ENCODE peak calls at places on chromosomes 12 and 14, in six cellular contexts. W, J, N, L, X and D are unnamed samples.

GRCh38 chr12:132986001-132986884 is at the start of gene ZNF26:
- DNase-seq in L (peak; percentile 96), X (peak; percentile 93), N (peak; percentile 89), W (peak; percentile 91), J (peak; percentile 93), D (peak; percentile 94)

GRCh38 chr12:56987551-56988053 is 18.7 kb downstream of the ZBTB39 start:
- DNase-seq in W (peak; percentile 84), J (peak; percentile 85), X (peak; percentile 88), L (peak; percentile 79), N (peak; percentile 73), D (peak; percentile 86)

GRCh38 chr14:67487937-67488893 is at the start of gene TMEM229B:
- DNase-seq in J (peak; percentile 74), X (no peak), W (no peak), N (no peak), L (peak; percentile 92), D (no peak)

GRCh38 chr12:56591961-56592360 is 38.2 kb downstream of the BAZ2A start:
- DNase-seq in L (no peak), X (no peak), N (no peak), W (no peak), J (no peak), D (no peak)

GRCh38 chr14:44352212-44352611 is 154.9 kb downstream of the FSCB start:
- DNase-seq in X (no peak), J (no peak), N (no peak), W (no peak), L (no peak), D (no peak)

GRCh38 chr12:34390846-34391700 is 368.8 kb downstream of the ALG10 start:
- DNase-seq in J (no peak), W (no peak), X (no peak), L (no peak), N (no peak), D (no peak)

GRCh38 chr14:22821193-22822016 is 6.2 kb upstream of the SLC7A7 start:
- DNase-seq in N (no peak), W (no peak), X (peak; percentile 48), J (no peak), L (no peak), D (peak; percentile 67)

GRCh38 chr12:52907092-52907810 is 2.4 kb upstream of the KRT8 start:
- DNase-seq in N (peak; percentile 35), X (peak; percentile 78), J (peak; percentile 92), W (peak; percentile 85), L (no peak), D (peak; percentile 91)

GRCh38 chr14:71021347-71022014 is 114.2 kb downstream of the PCNX1 start:
- DNase-seq in L (no peak), W (peak; percentile 29), J (no peak), X (peak; percentile 20), N (no peak), D (no peak)

DNA sequence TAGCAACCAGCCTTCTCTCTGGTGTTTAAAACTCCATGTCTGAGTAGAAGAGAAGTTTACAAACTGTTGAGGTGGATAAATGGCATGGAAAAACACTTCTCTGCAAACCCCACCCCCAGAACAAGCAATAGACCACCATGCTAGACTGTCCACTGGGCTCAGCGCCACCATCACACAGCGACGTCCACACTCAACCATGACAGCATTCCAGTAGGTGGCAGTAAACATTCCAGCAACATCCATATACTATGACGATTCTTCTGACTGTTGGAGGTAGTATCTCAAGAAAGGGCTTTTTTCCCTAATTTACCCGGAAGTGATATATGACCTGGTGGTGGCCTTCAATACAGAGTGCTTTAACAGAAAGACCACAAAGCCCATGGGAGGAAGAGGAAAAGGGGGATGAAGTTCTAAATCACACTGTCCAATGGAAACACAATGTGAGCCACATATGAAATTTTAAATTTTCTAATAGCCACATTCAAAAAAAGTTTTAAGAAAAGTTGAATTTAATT is 152.2 kb downstream of the SLC15A4 start:
- DNase-seq in W (peak; percentile 11), J (no peak), L (no peak), X (no peak), N (no peak), D (no peak)
- TF ChIP-seq CTCF in W (no peak), J (no peak), L (no peak), X (no peak), N (no peak), D (no peak)

GRCh38 chr12:6998708-6999451 is 19.4 kb downstream of the LPCAT3 start:
- DNase-seq in X (no peak), J (no peak), L (no peak), W (peak; percentile 71), N (no peak), D (no peak)

GRCh38 chr12:7004840-7005239 is 13.4 kb downstream of the LPCAT3 start:
- DNase-seq in N (no peak), J (no peak), W (no peak), X (no peak), L (no peak), D (no peak)

GRCh38 chr12:7004287-7004803 is 13.9 kb downstream of the LPCAT3 start:
- DNase-seq in W (no peak), J (no peak), L (no peak), X (no peak), N (no peak), D (no peak)

GRCh38 chr12:7005288-7005687 is 13.0 kb downstream of the LPCAT3 start:
- DNase-seq in L (no peak), X (no peak), N (no peak), W (no peak), J (no peak), D (no peak)

DNA sequence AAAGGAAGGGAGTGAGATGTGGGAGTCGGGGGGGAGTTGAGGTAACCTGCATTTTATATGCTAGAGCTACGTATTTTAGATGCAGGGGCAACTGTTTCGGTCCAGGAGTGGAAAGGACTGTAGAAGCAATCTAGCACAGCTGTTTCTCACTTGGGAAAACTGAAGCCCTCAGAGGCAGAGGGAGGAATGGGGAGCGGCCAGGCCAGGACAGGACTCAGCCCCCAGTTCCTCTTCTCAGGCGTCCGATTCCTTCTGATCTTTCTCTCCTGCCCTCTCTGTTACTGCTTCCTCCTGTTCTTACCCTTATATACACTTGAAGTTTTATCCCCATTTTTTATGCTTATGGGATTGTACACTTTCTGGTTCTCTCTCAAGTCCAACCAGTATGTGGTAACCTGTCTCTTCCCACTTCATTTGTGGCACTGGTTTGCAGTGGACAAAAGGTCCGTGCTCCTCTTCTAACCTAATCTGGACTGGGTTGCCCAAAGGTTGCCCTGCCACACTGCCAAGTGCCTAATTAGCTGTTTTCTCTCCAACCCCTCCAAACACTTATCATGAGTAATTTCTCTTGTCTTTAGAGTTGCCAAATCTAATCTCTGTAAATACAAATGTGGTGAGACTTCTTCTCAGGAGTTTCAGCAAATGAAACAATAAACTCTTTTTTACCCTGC is 16.2 kb downstream of the LPCAT3 start:
- DNase-seq in X (no peak), W (no peak), J (no peak), L (no peak), N (no peak), D (no peak)
- TF ChIP-seq CTCF in X (no peak), W (no peak), J (no peak), L (no peak), N (no peak), D (no peak)

GRCh38 chr14:106286697-106287290 is 760.4 kb downstream of the TMEM121 start:
- DNase-seq in N (no peak), W (peak; percentile 32), L (peak; percentile 56), J (no peak), X (no peak), D (no peak)
- TF ChIP-seq CTCF in N (no peak), W (peak; percentile 41), L (peak; percentile 49), J (no peak), X (no peak), D (no peak)

DNA sequence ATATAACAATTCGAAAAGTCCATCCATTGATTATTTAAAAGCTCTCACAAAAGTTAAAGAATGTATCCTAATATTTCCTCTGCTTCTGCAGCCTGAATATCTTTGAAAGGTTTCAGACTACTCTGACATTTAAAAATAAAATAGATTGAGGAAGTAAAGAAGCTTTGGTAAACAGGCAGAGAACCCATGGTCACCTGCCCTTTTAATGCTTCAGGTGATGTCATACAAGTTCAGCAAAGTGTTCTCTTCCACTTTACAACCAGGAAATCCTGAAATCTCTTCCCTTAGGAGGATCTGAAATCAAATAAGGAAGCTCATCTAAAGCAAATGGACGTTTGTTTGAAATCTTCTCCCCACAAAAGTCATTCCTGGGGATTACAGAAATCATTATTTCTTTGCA is 322.4 kb downstream of the PDZRN4 start:
- DNase-seq in J (no peak), W (no peak), X (no peak), L (no peak), N (no peak), D (no peak)
- TF ChIP-seq CTCF in J (no peak), W (no peak), X (no peak), L (no peak), N (no peak), D (no peak)

DNA sequence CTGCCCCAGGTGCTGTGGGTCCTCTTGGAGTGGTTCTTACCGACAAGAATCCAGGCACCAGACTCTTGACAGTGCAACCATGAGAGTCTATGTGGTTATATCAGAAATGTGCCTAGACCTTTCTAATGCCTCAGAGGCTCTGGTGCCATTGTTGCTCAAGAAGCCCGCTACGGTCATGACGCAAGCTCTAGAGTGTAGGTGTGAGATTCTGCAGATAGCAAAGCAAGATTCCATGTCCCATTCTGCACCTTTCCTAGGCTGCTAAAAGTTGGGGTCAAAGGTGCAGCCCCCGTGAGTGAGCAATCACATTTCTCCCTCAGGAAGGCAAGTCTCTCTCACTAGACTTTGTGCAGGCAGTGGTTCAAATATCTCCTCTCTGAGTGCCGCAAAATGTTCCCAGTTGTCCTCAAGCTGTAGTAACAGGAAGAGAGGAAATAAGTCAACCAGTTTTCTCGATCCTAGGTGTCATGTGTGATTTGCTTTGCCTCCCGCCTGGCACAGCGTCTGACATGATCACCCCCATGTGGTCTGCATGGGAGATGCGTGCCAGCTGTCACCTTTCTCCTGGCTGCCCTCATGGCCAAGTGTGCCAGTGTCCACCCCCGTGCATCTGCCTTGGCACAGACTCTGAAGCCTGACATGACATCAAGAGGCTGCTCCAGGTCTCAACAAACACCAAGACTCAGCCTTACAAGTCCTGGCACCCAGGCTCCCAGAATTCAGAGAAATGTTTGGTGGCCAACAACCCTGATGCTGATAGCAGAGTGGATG is 122.5 kb upstream of the COCH start:
- DNase-seq in J (no peak), W (peak; percentile 23), X (no peak), N (no peak), L (no peak), D (no peak)
- TF ChIP-seq CTCF in J (no peak), W (no peak), X (no peak), N (no peak), L (peak; percentile 3), D (no peak)